ENCODE peak calls at places on chromosomes 2 and 18, in eight cellular contexts. S, G, X, D, F, L, U and A are unnamed samples. For H3K4me1, the result is how much of the 10 kb centered on the place peaks cover.

GRCh38 chr18:2035056-2035455 is 536.2 kb downstream of the METTL4 start:
- DNase-seq in X (no peak), D (no peak), L (no peak), F (no peak), G (no peak), S (no peak), U (no peak), A (no peak)

GRCh38 chr2:30252723-30253688 is 21.7 kb downstream of the LBH start:
- DNase-seq in D (peak), U (peak), X (peak), G (peak), S (peak), F (no peak), L (peak), A (peak)

GRCh38 chr2:225040862-225041209 is 1.4 kb downstream of the DOCK10 start:
- DNase-seq in S (no peak), U (no peak), L (no peak), F (no peak), X (peak), D (no peak), G (peak), A (no peak)

GRCh38 chr2:71060871-71061270 is 7.6 kb upstream of the NAGK start:
- DNase-seq in U (no peak), D (no peak), X (no peak), L (no peak), G (no peak), F (no peak), S (no peak), A (no peak)

GRCh38 chr18:1751249-1751648 is 820.1 kb downstream of the METTL4 start:
- DNase-seq in F (no peak), D (no peak), L (no peak), G (no peak), S (no peak), X (no peak), U (no peak), A (no peak)

GRCh38 chr18:21599585-21600525 is 649 bp downstream of the ESCO1 start:
- DNase-seq in G (no peak), F (no peak), X (peak), S (peak), D (peak), U (no peak), L (peak), A (peak)

GRCh38 chr2:205280630-205281225 is 401.6 kb upstream of the NRP2 start:
- DNase-seq in G (no peak), D (no peak), F (no peak), U (no peak), S (no peak), X (no peak), L (no peak), A (no peak)

GRCh38 chr2:75622500-75622899 is 24.1 kb upstream of the MRPL19 start:
- DNase-seq in L (no peak), U (no peak), D (no peak), S (no peak), G (no peak), F (no peak), X (no peak), A (no peak)

GRCh38 chr2:66559672-66560071 is 124.7 kb downstream of the MEIS1 start:
- DNase-seq in F (no peak), X (no peak), U (no peak), D (no peak), L (no peak), S (no peak), G (no peak), A (no peak)

GRCh38 chr2:176079285-176079830 is 4.4 kb downstream of the EVX2 start:
- DNase-seq in D (no peak), F (no peak), U (no peak), G (no peak), S (no peak), L (no peak), X (no peak), A (no peak)

GRCh38 chr2:160110674-160111239 is 48.3 kb upstream of the PLA2R1 start:
- DNase-seq in L (no peak), G (no peak), S (no peak), D (no peak), U (no peak), F (no peak), X (no peak), A (peak)
- TF ChIP-seq POLR2A in L (no peak), G (no peak), S (no peak), D (no peak), U (no peak), F (no peak), X (no peak), A (no peak)

GRCh38 chr2:102888514-102888913 is 126.7 kb downstream of the TMEM182 start:
- DNase-seq in L (no peak), D (no peak), X (no peak), S (no peak), F (no peak), U (no peak), G (no peak), A (no peak)

GRCh38 chr2:102891261-102891660 is 129.4 kb downstream of the TMEM182 start:
- DNase-seq in L (no peak), U (no peak), G (no peak), S (no peak), D (no peak), X (no peak), F (no peak), A (no peak)

GRCh38 chr2:102886216-102886893 is 124.5 kb downstream of the TMEM182 start:
- DNase-seq in X (no peak), L (no peak), S (no peak), D (no peak), F (no peak), U (no peak), G (no peak), A (no peak)
- H3K27ac ChIP-seq in X (no peak), L (no peak), S (no peak), D (no peak), F (no peak), U (no peak), G (no peak), A (no peak)

GRCh38 chr2:20664071-20664390 is 2.9 kb upstream of the GDF7 start:
- DNase-seq in D (no peak), X (no peak), F (no peak), G (no peak), S (no peak), L (no peak), U (no peak), A (no peak)

GRCh38 chr2:20663196-20664070 is 3.5 kb upstream of the GDF7 start:
- DNase-seq in L (no peak), S (no peak), F (no peak), X (no peak), D (no peak), U (no peak), G (no peak), A (no peak)

GRCh38 chr2:20666114-20666363 is 905 bp upstream of the GDF7 start:
- DNase-seq in D (no peak), G (no peak), L (no peak), X (no peak), S (no peak), U (no peak), F (no peak), A (no peak)

GRCh38 chr2:20665261-20666113 is 1.5 kb upstream of the GDF7 start:
- DNase-seq in D (no peak), S (no peak), X (no peak), U (no peak), L (no peak), F (no peak), G (peak), A (no peak)

GRCh38 chr2:20664431-20665260 is 2.3 kb upstream of the GDF7 start:
- DNase-seq in G (no peak), F (no peak), S (no peak), D (no peak), U (no peak), X (no peak), L (no peak), A (no peak)
- H3K4me1 ChIP-seq in G (under half), F (under half), S (under half), D (under half), U (under half), X (under half), L (half or more), A (under half)

GRCh38 chr2:70046534-70046933 is 40.7 kb upstream of the PCBP1 start:
- DNase-seq in D (no peak), U (peak), S (no peak), F (no peak), G (no peak), X (no peak), L (no peak), A (no peak)

GRCh38 chr2:70042246-70042645 is 45.0 kb upstream of the PCBP1 start:
- DNase-seq in U (no peak), X (no peak), F (no peak), D (no peak), S (no peak), G (no peak), L (no peak), A (no peak)

GRCh38 chr2:70045932-70046331 is 41.3 kb upstream of the PCBP1 start:
- DNase-seq in U (no peak), X (no peak), F (no peak), D (no peak), S (no peak), G (no peak), L (no peak), A (no peak)

GRCh38 chr2:70043252-70043875 is 43.9 kb upstream of the PCBP1 start:
- DNase-seq in S (no peak), F (no peak), U (no peak), X (no peak), L (no peak), D (peak), G (no peak), A (no peak)

DNA sequence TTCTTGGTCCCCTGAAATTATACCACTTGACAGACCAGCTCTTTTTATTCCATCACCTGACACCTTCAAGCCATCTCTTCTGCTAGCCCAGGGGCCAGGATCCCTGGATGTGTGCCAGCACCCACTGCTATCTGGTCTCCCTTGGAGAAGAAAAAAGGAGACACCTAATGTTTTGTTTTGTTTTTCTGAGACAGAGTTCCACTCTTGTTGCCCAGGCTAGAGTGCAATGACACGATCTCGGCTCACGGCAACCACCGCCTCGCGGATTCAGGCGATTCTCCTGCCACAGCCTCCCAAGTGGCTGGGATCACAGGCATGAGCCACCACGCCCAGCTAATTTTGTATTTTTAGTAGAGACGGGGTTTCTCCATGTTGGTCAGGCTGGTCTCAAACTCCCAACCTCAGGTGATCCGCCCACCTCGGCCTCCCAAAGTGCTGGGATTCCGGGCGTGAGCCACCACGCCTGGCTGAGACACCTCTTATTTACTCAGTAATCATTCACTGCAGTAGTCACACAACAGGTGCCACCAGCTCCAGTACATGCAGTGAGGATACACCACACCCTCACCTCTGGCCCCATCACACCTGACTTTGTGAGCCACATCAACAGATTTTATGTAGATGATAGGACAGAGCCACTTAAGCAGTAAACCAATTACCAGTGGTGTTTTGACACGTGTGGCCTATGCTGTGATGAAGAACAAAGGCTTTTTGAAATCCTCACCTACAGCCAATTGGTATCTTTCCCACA is 42.8 kb upstream of the PCBP1 start:
- DNase-seq in S (no peak), X (no peak), L (no peak), F (no peak), D (no peak), G (peak), U (no peak), A (no peak)
- TF ChIP-seq POLR2A in S (no peak), X (no peak), L (no peak), F (no peak), D (no peak), G (no peak), U (no peak), A (no peak)